ENCODE peak calls at places on chromosome 4, in six cellular contexts. S is SW 1271; R is T-helper 1 cell; T is nucleus accumbens; E is activated T-helper 9 cell treated with anti-CD3 and anti-CD28 coated beads, Interleukin-2, amount 50 U/mL, for 16 hours; M is activated T-cell treated with anti-CD3 and anti-CD28 coated beads, Interleukin-2, amount 50 U/mL, for 72 hours. F is an unnamed sample.

GRCh38 chr4:79756496-79756895 is 316.5 kb downstream of the ANTXR2 start:
- DNase-seq in S (no peak), R (no peak), T (no peak), E (no peak), M (no peak), F (no peak)

GRCh38 chr4:86482851-86483490 is 111.1 kb upstream of the PTPN13 start:
- DNase-seq in S (no peak), R (no peak), T (no peak), E (no peak), M (no peak), F (no peak)

GRCh38 chr4:98662619-98663225 is 4.3 kb upstream of the TSPAN5 start:
- DNase-seq in S (no peak), R (no peak), T (no peak), E (peak), M (peak), F (no peak)

GRCh38 chr4:48295116-48295515 is 25.5 kb upstream of the TEC start:
- DNase-seq in S (no peak), R (no peak), T (no peak), E (no peak), M (no peak), F (no peak)

GRCh38 chr4:472881-473574 is 25.9 kb downstream of the ZNF721 start:
- DNase-seq in S (peak), R (peak), T (no peak), E (no peak), M (no peak), F (no peak)

GRCh38 chr4:151797131-151797530 is 36.3 kb upstream of the GATB start:
- DNase-seq in S (no peak), R (no peak), T (no peak), E (no peak), M (no peak), F (no peak)

GRCh38 chr4:182297659-182298058 is 54.5 kb downstream of the TENM3 start:
- DNase-seq in S (peak), R (no peak), T (no peak), E (no peak), M (no peak), F (no peak)

GRCh38 chr4:87745058-87745842 is 54.1 kb upstream of the IBSP start:
- DNase-seq in S (no peak), R (no peak), T (no peak), E (no peak), M (no peak), F (no peak)

GRCh38 chr4:55468724-55469123 is 73.0 kb downstream of the TMEM165 start:
- DNase-seq in S (peak), R (no peak), T (no peak), E (no peak), M (no peak), F (no peak)